ENCODE peak calls at places on chromosome 6, in five cellular contexts. E, Q, W, F and Z are unnamed samples.

GRCh38 chr6:46733410-46733809 is 1.8 kb downstream of the PLA2G7 start:
- DNase-seq in E (no peak), F (no peak), Q (no peak), W (no peak), Z (no peak)

GRCh38 chr6:70549327-70549726 is 17.4 kb upstream of the SDHAF4 start:
- DNase-seq in Q (no peak), W (no peak), F (no peak), E (no peak), Z (no peak)

GRCh38 chr6:40485300-40485699 is 101.9 kb downstream of the LRFN2 start:
- DNase-seq in E (no peak), W (no peak), F (no peak), Q (no peak), Z (peak; percentile 67)

GRCh38 chr6:34235605-34236422 is 859 bp upstream of the HMGA1 start:
- DNase-seq in F (no peak), E (peak; percentile 64), W (peak; percentile 33), Q (peak; percentile 75), Z (peak; percentile 34)

GRCh38 chr6:115000736-115001135 is 657.9 kb upstream of the HS3ST5 start:
- DNase-seq in F (no peak), Q (no peak), W (no peak), E (no peak), Z (no peak)

GRCh38 chr6:35954335-35954734 is 33.4 kb upstream of the SRPK1 start:
- DNase-seq in W (no peak), Q (no peak), F (no peak), E (no peak), Z (no peak)

GRCh38 chr6:139395891-139396299 is 21.4 kb upstream of the CITED2 start:
- DNase-seq in W (no peak), F (no peak), Q (no peak), E (no peak), Z (no peak)

GRCh38 chr6:32973144-32973854 is 4.9 kb downstream of the BRD2 start:
- DNase-seq in W (peak; percentile 39), E (no peak), F (no peak), Q (peak; percentile 43), Z (peak; percentile 69)

GRCh38 chr6:88013015-88013414 is 34.6 kb upstream of the SPACA1 start:
- DNase-seq in F (no peak), E (no peak), Q (no peak), W (no peak), Z (no peak)

GRCh38 chr6:390914-391558 is 516 bp upstream of the IRF4 start:
- DNase-seq in E (no peak), Q (no peak), W (no peak), F (no peak), Z (no peak)

GRCh38 chr6:147508073-147508870 is at the start of gene SAMD5:
- DNase-seq in Q (peak; percentile 62), F (no peak), E (peak; percentile 34), W (peak; percentile 35), Z (peak; percentile 78)

GRCh38 chr6:132511159-132511835 is 1.6 kb downstream of the STX7 start:
- DNase-seq in Q (peak; percentile 2), W (no peak), E (no peak), F (no peak), Z (no peak)

GRCh38 chr6:149293244-149293643 is 24.3 kb upstream of the TAB2 start:
- DNase-seq in F (no peak), E (no peak), Q (no peak), W (no peak), Z (no peak)

GRCh38 chr6:44494011-44494501 is 106.5 kb downstream of the CDC5L start:
- DNase-seq in Q (peak; percentile 71), E (no peak), W (no peak), F (no peak), Z (no peak)

GRCh38 chr6:15523679-15524630 is 138.9 kb downstream of the DTNBP1 start:
- DNase-seq in Q (no peak), W (no peak), E (no peak), F (no peak), Z (peak; percentile 10)

GRCh38 chr6:167733740-167734661 is 92.7 kb upstream of the AFDN start:
- DNase-seq in Q (no peak), W (peak; percentile 57), E (peak; percentile 30), F (no peak), Z (peak; percentile 71)

GRCh38 chr6:170554086-170554887 is at the start of gene TBP:
- DNase-seq in W (peak; percentile 98), E (peak; percentile 99), Q (peak; percentile 98), F (peak; percentile 92), Z (peak; percentile 99)
- H3K4me1 ChIP-seq in W (peaks cover 27% of the 10 kb centered on the region), E (peaks cover 47% of the 10 kb centered on the region), Q (peaks cover 16% of the 10 kb centered on the region), F (peaks cover 6% of the 10 kb centered on the region), Z (peaks cover 24% of the 10 kb centered on the region)

GRCh38 chr6:48658910-48659309 is 547.9 kb upstream of the PTCHD4 start:
- DNase-seq in E (no peak), W (no peak), Q (no peak), F (no peak), Z (no peak)
- H3K27ac ChIP-seq in E (no peak overlapping the region), W (no peak overlapping the region), Q (no peak overlapping the region), F (no peak overlapping the region), Z (no peak overlapping the region)

GRCh38 chr6:73586416-73586974 is 65.7 kb upstream of the EEF1A1 start:
- DNase-seq in W (no peak), Q (no peak), F (no peak), E (peak; percentile 60), Z (peak; percentile 82)

GRCh38 chr6:73581293-73581692 is 60.5 kb upstream of the EEF1A1 start:
- DNase-seq in E (no peak), F (no peak), W (no peak), Q (no peak), Z (no peak)

GRCh38 chr6:73580247-73581149 is 59.7 kb upstream of the EEF1A1 start:
- DNase-seq in F (peak; percentile 74), W (peak; percentile 61), E (peak; percentile 95), Q (peak; percentile 96), Z (peak; percentile 77)

GRCh38 chr6:73579851-73580246 is 59.0 kb upstream of the EEF1A1 start:
- DNase-seq in F (no peak), W (no peak), E (peak; percentile 76), Q (peak; percentile 84), Z (peak; percentile 43)

GRCh38 chr6:73585566-73586415 is 65.0 kb upstream of the EEF1A1 start:
- DNase-seq in F (no peak), W (peak; percentile 73), Q (peak; percentile 81), E (peak; percentile 65), Z (peak; percentile 69)
- TF ChIP-seq POLR2A in F (peak; percentile 60), W (peak; percentile 66), Q (no peak), E (peak; percentile 66), Z (no peak)

GRCh38 chr6:166726193-166726592 is 99.1 kb upstream of the RPS6KA2 start:
- DNase-seq in W (no peak), Q (no peak), F (no peak), E (no peak), Z (no peak)

GRCh38 chr6:166725571-166725970 is 98.5 kb upstream of the RPS6KA2 start:
- DNase-seq in W (no peak), E (no peak), Q (no peak), F (no peak), Z (no peak)

GRCh38 chr6:166722779-166723178 is 95.7 kb upstream of the RPS6KA2 start:
- DNase-seq in Q (no peak), E (no peak), W (no peak), F (no peak), Z (no peak)

GRCh38 chr6:166721576-166721975 is 94.5 kb upstream of the RPS6KA2 start:
- DNase-seq in W (no peak), E (no peak), Q (no peak), F (no peak), Z (no peak)

DNA sequence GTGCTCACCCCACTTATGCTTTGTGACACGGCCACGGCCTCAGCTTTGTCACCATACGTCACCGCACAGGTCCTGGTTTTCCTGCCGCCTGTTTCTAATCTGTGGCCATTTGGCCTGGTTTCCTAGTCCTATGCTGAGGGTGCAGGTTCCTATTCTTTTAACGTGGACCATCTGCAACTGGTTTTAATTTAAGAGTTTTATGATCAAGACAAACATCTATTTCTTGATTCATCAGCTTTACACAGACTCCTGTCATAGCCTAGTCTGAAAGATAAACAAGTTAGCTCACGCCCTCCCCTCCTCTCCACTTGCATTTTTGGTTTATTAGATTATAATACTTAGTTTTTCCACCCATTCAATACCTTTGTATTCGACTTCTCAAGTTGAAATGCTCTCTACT is 97.5 kb upstream of the RPS6KA2 start:
- DNase-seq in E (no peak), W (no peak), F (no peak), Q (no peak), Z (no peak)
- H3K4me1 ChIP-seq in E (no peaks in the 10 kb centered on the region), W (no peaks in the 10 kb centered on the region), F (no peaks in the 10 kb centered on the region), Q (no peaks in the 10 kb centered on the region), Z (no peaks in the 10 kb centered on the region)

DNA sequence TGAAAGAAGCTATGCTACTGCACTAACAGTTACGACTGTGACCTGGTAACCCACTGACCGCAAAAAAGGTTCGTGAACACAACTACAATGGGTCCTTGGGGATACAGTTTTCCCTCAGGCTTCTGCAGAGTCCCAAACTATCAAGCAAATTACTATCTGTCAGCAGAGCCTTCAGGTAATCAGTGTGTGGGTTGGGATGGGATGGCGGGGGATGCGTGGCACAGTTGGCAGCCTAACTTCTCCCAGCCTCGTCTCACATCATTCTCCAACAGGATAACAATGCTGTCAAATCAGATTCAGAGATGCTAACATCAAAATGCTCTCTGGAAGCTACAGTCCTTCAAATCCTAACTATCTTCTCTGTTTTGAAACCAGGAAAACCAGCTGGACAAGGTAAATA is 102.3 kb downstream of the EPM2A start:
- DNase-seq in W (no peak), Q (no peak), F (no peak), E (no peak), Z (no peak)
- H3K27ac ChIP-seq in W (no peak overlapping the region), Q (no peak overlapping the region), F (no peak overlapping the region), E (no peak overlapping the region), Z (no peak overlapping the region)

GRCh38 chr6:137870744-137871247 is 3.7 kb downstream of the TNFAIP3 start:
- DNase-seq in Q (no peak), W (no peak), F (no peak), E (no peak), Z (no peak)
- TF ChIP-seq POLR2A in Q (no peak), W (no peak), F (no peak), E (no peak), Z (no peak)